ENCODE peak calls at places on chromosomes 12 and 14, in five cellular contexts. One of them, this sample, is unnamed. For H3K4me1, the result is how much of the 10 kb centered on the place peaks cover.

GRCh38 chr12:77895699-77896098 is 65.0 kb downstream of the NAV3 start:
- DNase-seq in right lobe of liver: no peak
- DNase-seq in body of pancreas: no peak
- DNase-seq in adrenal gland: no peak
- DNase-seq in A549: no peak
- DNase-seq in this sample: no peak

GRCh38 chr12:131617596-131618302 is 93.1 kb upstream of the SFSWAP start:
- DNase-seq in adrenal gland: no peak
- DNase-seq in right lobe of liver: no peak
- DNase-seq in body of pancreas: no peak
- DNase-seq in A549: no peak
- DNase-seq in this sample: no peak

GRCh38 chr14:101843665-101844064 is 82.2 kb downstream of the PPP2R5C start:
- DNase-seq in body of pancreas: peak
- DNase-seq in adrenal gland: no peak
- DNase-seq in A549: no peak
- DNase-seq in right lobe of liver: no peak
- DNase-seq in this sample: peak

GRCh38 chr12:33672879-33673577 is 233.4 kb upstream of the SYT10 start:
- DNase-seq in adrenal gland: no peak
- DNase-seq in right lobe of liver: no peak
- DNase-seq in body of pancreas: no peak
- DNase-seq in A549: no peak
- DNase-seq in this sample: no peak

GRCh38 chr12:13368431-13368830 is 171.9 kb downstream of the EMP1 start:
- DNase-seq in body of pancreas: no peak
- DNase-seq in adrenal gland: no peak
- DNase-seq in right lobe of liver: no peak
- DNase-seq in A549: no peak
- DNase-seq in this sample: no peak

GRCh38 chr12:122437656-122438121 is 15.2 kb upstream of the CLIP1 start:
- DNase-seq in adrenal gland: peak
- DNase-seq in right lobe of liver: no peak
- DNase-seq in body of pancreas: peak
- DNase-seq in A549: no peak
- DNase-seq in this sample: no peak

GRCh38 chr14:32711103-32711680 is 227.5 kb upstream of the NPAS3 start:
- DNase-seq in right lobe of liver: no peak
- DNase-seq in A549: peak
- DNase-seq in adrenal gland: no peak
- DNase-seq in body of pancreas: peak
- DNase-seq in this sample: no peak

GRCh38 chr14:58540693-58541092 is 97.1 kb upstream of the DACT1 start:
- DNase-seq in adrenal gland: no peak
- DNase-seq in right lobe of liver: no peak
- DNase-seq in A549: no peak
- DNase-seq in body of pancreas: no peak
- DNase-seq in this sample: no peak

GRCh38 chr14:52402812-52403526 is 88.9 kb downstream of the PTGER2 start:
- DNase-seq in right lobe of liver: no peak
- DNase-seq in adrenal gland: no peak
- DNase-seq in body of pancreas: peak
- DNase-seq in A549: no peak
- DNase-seq in this sample: no peak

GRCh38 chr14:20512139-20512905 is 7.0 kb downstream of the RNASE10 start:
- DNase-seq in A549: no peak
- DNase-seq in right lobe of liver: no peak
- DNase-seq in adrenal gland: no peak
- DNase-seq in body of pancreas: no peak
- DNase-seq in this sample: no peak

GRCh38 chr12:120496353-120497340 is 734 bp downstream of the DYNLL1 start:
- DNase-seq in body of pancreas: peak
- DNase-seq in A549: peak
- DNase-seq in right lobe of liver: peak
- DNase-seq in adrenal gland: peak
- DNase-seq in this sample: peak

GRCh38 chr12:8948711-8949524 is 527 bp downstream of the M6PR start:
- DNase-seq in adrenal gland: peak
- DNase-seq in A549: peak
- DNase-seq in body of pancreas: peak
- DNase-seq in right lobe of liver: no peak
- DNase-seq in this sample: peak

GRCh38 chr14:64423987-64424386 is 35.8 kb downstream of the MTHFD1 start:
- DNase-seq in right lobe of liver: no peak
- DNase-seq in body of pancreas: no peak
- DNase-seq in adrenal gland: no peak
- DNase-seq in A549: no peak
- DNase-seq in this sample: no peak

GRCh38 chr14:96698846-96699543 is 98.2 kb upstream of the VRK1 start:
- DNase-seq in adrenal gland: no peak
- DNase-seq in body of pancreas: no peak
- DNase-seq in right lobe of liver: no peak
- DNase-seq in A549: no peak
- DNase-seq in this sample: no peak

GRCh38 chr12:74980510-74980909 is 229.1 kb downstream of the KCNC2 start:
- DNase-seq in body of pancreas: no peak
- DNase-seq in right lobe of liver: no peak
- DNase-seq in adrenal gland: no peak
- DNase-seq in A549: no peak
- DNase-seq in this sample: no peak

DNA sequence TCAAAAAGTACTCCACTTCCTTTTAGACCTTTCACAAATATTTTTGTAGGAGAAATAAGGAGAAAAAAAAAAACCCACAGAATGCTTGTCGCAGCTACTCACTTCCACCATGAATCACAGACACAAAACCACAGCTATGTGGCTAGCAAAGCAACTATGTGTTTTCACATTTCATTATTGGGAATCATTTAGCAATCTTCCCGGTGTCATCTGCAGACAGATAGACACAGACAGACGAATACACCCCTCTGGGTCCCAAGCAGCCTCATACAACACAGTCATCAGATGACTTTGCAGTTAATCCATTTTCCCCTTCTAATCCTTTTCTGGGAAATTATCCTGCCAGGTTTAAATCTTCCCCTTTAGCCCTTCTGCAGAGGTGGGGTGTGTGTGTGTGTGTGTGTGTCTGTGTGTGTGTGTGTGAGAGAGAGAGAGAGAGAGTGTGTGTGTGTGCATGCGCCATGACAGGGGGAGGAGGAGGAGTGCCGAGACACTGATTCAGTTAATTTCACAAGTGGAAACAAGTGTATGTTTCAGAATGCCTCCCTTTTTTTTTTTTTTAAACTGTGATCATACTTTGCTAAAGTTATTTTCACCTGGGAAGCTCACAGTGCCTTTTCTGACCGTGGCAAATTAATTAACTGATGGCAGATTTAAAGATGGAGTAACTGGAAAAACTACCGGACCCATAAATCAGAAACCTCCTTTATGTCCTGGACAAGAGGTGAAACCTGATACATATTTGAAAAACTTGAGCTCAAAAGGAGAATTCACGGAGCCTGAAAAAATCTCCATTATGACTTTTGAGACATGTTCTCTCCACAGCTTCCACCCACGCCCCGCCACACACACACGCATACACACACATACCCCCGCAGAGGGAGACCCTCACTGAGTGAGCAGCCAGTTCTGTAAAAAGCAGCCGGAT is 39.9 kb downstream of the LTBP2 start:
- DNase-seq in body of pancreas: peak
- DNase-seq in right lobe of liver: peak
- DNase-seq in adrenal gland: no peak
- DNase-seq in A549: peak
- DNase-seq in this sample: peak
- TF ChIP-seq POLR2A in body of pancreas: no peak
- TF ChIP-seq POLR2A in right lobe of liver: no peak
- TF ChIP-seq POLR2A in adrenal gland: no peak
- TF ChIP-seq POLR2A in A549: no peak
- TF ChIP-seq POLR2A in this sample: no peak

GRCh38 chr14:22977684-22978486 is 4.5 kb downstream of the AJUBA start:
- DNase-seq in right lobe of liver: peak
- DNase-seq in body of pancreas: peak
- DNase-seq in A549: peak
- DNase-seq in adrenal gland: peak
- DNase-seq in this sample: no peak
- H3K4me3 ChIP-seq in right lobe of liver: peak
- H3K4me3 ChIP-seq in body of pancreas: no peak
- H3K4me3 ChIP-seq in A549: peak
- H3K4me3 ChIP-seq in adrenal gland: no peak
- H3K4me3 ChIP-seq in this sample: no peak

GRCh38 chr12:93137656-93138612 is 208.8 kb upstream of the EEA1 start:
- DNase-seq in right lobe of liver: no peak
- DNase-seq in A549: peak
- DNase-seq in body of pancreas: peak
- DNase-seq in adrenal gland: peak
- DNase-seq in this sample: no peak

GRCh38 chr12:93135286-93136239 is 206.5 kb upstream of the EEA1 start:
- DNase-seq in adrenal gland: no peak
- DNase-seq in right lobe of liver: no peak
- DNase-seq in A549: no peak
- DNase-seq in body of pancreas: no peak
- DNase-seq in this sample: no peak

GRCh38 chr12:93134893-93135285 is 205.8 kb upstream of the EEA1 start:
- DNase-seq in A549: no peak
- DNase-seq in adrenal gland: no peak
- DNase-seq in right lobe of liver: peak
- DNase-seq in body of pancreas: no peak
- DNase-seq in this sample: no peak

GRCh38 chr12:93134175-93134574 is 205.1 kb upstream of the EEA1 start:
- DNase-seq in body of pancreas: no peak
- DNase-seq in right lobe of liver: no peak
- DNase-seq in adrenal gland: no peak
- DNase-seq in A549: no peak
- DNase-seq in this sample: no peak

DNA sequence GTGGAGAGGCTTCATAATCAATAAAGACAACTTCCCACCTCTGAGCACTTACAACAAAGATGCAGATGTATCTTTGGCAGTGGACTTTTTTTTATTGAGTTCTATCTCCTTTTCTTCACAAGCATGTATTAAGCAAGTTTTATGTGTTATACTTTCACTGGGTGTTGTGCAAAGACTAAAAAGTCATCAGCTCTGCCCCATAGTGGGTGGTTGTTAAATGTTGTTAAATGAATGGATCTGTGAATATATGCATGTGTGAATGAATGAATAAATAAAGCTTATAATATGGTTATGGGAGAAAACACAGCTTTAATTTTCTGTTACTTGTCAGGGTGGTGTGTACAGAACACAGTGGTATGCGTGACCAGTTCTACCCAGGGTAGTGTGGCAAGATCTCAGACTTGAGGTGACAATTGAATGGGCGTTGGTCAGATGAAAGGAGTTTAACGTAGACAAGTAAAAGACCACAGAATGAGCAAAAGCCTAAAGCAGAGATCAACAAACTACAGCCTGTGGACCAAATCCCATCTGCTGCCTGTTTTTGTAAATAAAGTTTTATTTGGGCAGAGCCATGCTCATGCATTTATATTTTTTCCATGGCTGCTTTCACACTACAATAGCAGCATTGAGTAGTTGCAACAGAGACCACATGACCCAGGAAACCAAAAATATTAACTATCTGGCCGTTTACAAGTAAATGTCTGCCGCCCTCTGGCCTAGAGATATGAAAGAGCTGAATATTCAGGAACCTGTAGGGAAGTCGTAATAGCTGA is 207.3 kb upstream of the EEA1 start:
- DNase-seq in body of pancreas: no peak
- DNase-seq in right lobe of liver: no peak
- DNase-seq in A549: no peak
- DNase-seq in adrenal gland: no peak
- DNase-seq in this sample: no peak
- H3K4me1 ChIP-seq in body of pancreas: under half
- H3K4me1 ChIP-seq in right lobe of liver: under half
- H3K4me1 ChIP-seq in A549: under half
- H3K4me1 ChIP-seq in adrenal gland: under half
- H3K4me1 ChIP-seq in this sample: under half

GRCh38 chr14:75009176-75009575 is 6.5 kb downstream of the EIF2B2 start:
- DNase-seq in A549: no peak
- DNase-seq in body of pancreas: no peak
- DNase-seq in adrenal gland: no peak
- DNase-seq in right lobe of liver: no peak
- DNase-seq in this sample: no peak

GRCh38 chr14:75015496-75015895 is 12.8 kb downstream of the EIF2B2 start:
- DNase-seq in adrenal gland: no peak
- DNase-seq in A549: no peak
- DNase-seq in body of pancreas: no peak
- DNase-seq in right lobe of liver: no peak
- DNase-seq in this sample: no peak

GRCh38 chr14:75010472-75010871 is 7.8 kb downstream of the EIF2B2 start:
- DNase-seq in adrenal gland: no peak
- DNase-seq in A549: no peak
- DNase-seq in right lobe of liver: no peak
- DNase-seq in body of pancreas: no peak
- DNase-seq in this sample: no peak

GRCh38 chr14:75013290-75013689 is 10.6 kb downstream of the EIF2B2 start:
- DNase-seq in body of pancreas: peak
- DNase-seq in right lobe of liver: no peak
- DNase-seq in adrenal gland: peak
- DNase-seq in A549: no peak
- DNase-seq in this sample: no peak

GRCh38 chr14:75011356-75012097 is 8.8 kb downstream of the EIF2B2 start:
- DNase-seq in body of pancreas: no peak
- DNase-seq in A549: no peak
- DNase-seq in adrenal gland: no peak
- DNase-seq in right lobe of liver: no peak
- DNase-seq in this sample: no peak
- TF ChIP-seq POLR2A in body of pancreas: no peak
- TF ChIP-seq POLR2A in A549: no peak
- TF ChIP-seq POLR2A in adrenal gland: no peak
- TF ChIP-seq POLR2A in right lobe of liver: no peak
- TF ChIP-seq POLR2A in this sample: no peak

GRCh38 chr12:32134144-32134888 is 27.7 kb downstream of the BICD1 start:
- DNase-seq in right lobe of liver: no peak
- DNase-seq in adrenal gland: no peak
- DNase-seq in A549: no peak
- DNase-seq in body of pancreas: no peak
- DNase-seq in this sample: no peak
- H3K4me3 ChIP-seq in right lobe of liver: no peak
- H3K4me3 ChIP-seq in adrenal gland: no peak
- H3K4me3 ChIP-seq in A549: no peak
- H3K4me3 ChIP-seq in body of pancreas: no peak
- H3K4me3 ChIP-seq in this sample: no peak